ENCODE peak calls at places on chromosomes 16 and 17, in five cellular contexts. S, C, T, M and G are unnamed samples. For H3K4me1, the result is how much of the 10 kb centered on the place peaks cover.

GRCh38 chr16:12434567-12434966 is 369.1 kb downstream of the CPPED1 start:
- DNase-seq in S (no peak), C (no peak), T (no peak), M (no peak), G (no peak)

GRCh38 chr16:66849543-66849942 is 5.3 kb downstream of the CA7 start:
- DNase-seq in S (peak), C (no peak), T (no peak), M (no peak), G (peak)

GRCh38 chr16:23535901-23536300 is 21.2 kb downstream of the EARS2 start:
- DNase-seq in S (no peak), C (no peak), T (no peak), M (no peak), G (no peak)

GRCh38 chr17:28466521-28467048 is 6.9 kb upstream of the SLC13A2 start:
- DNase-seq in S (no peak), C (no peak), T (peak), M (no peak), G (no peak)

GRCh38 chr17:75047398-75048098 is 523 bp downstream of the KCTD2 start:
- DNase-seq in S (peak), C (no peak), T (no peak), M (peak), G (peak)

GRCh38 chr16:66515543-66516171 is 34.3 kb downstream of the TK2 start:
- DNase-seq in S (peak), C (no peak), T (no peak), M (no peak), G (no peak)

GRCh38 chr16:85145734-85146531 is 33.7 kb upstream of the CIBAR2 start:
- DNase-seq in S (no peak), C (no peak), T (peak), M (no peak), G (peak)

GRCh38 chr17:66431080-66431795 is 128.8 kb downstream of the PRKCA start:
- DNase-seq in S (no peak), C (no peak), T (no peak), M (no peak), G (no peak)

GRCh38 chr17:57135748-57136342 is 50.8 kb downstream of the AKAP1 start:
- DNase-seq in S (no peak), C (no peak), T (peak), M (no peak), G (no peak)

GRCh38 chr17:78745407-78746088 is 36.5 kb downstream of the CYTH1 start:
- DNase-seq in S (peak), C (no peak), T (no peak), M (peak), G (no peak)

GRCh38 chr17:70767102-70767701 is 597.9 kb downstream of the KCNJ2 start:
- DNase-seq in S (peak), C (no peak), T (peak), M (no peak), G (no peak)

GRCh38 chr17:28758411-28759121 is 14.8 kb downstream of the TRAF4 start:
- DNase-seq in S (no peak), C (no peak), T (no peak), M (no peak), G (no peak)

GRCh38 chr17:82848022-82848592 is 8.3 kb upstream of the ZNF750 start:
- DNase-seq in S (no peak), C (peak), T (no peak), M (no peak), G (no peak)

GRCh38 chr17:2955931-2956582 is 107.3 kb downstream of the OR1D5 start:
- DNase-seq in S (no peak), C (no peak), T (no peak), M (no peak), G (no peak)

GRCh38 chr17:43987131-43988021 is 17.0 kb upstream of the NAGS start:
- DNase-seq in S (no peak), C (no peak), T (no peak), M (no peak), G (no peak)

GRCh38 chr17:2611627-2612026 is 18.2 kb downstream of the PAFAH1B1 start:
- DNase-seq in S (no peak), C (no peak), T (no peak), M (no peak), G (no peak)

GRCh38 chr17:58354541-58355216 is 2.7 kb upstream of the SUPT4H1 start:
- DNase-seq in S (no peak), C (no peak), T (no peak), M (no peak), G (no peak)

GRCh38 chr17:39661044-39661406 is 4.1 kb upstream of the TCAP start:
- DNase-seq in S (no peak), C (no peak), T (no peak), M (no peak), G (peak)

GRCh38 chr16:30722916-30723315 is 23.9 kb downstream of the SRCAP start:
- DNase-seq in S (no peak), C (no peak), T (no peak), M (no peak), G (no peak)

GRCh38 chr17:57600092-57600491 is 145.0 kb downstream of the CCDC182 start:
- DNase-seq in S (no peak), C (no peak), T (no peak), M (no peak), G (no peak)

GRCh38 chr17:63390090-63390489 is 56.0 kb downstream of the CYB561 start:
- DNase-seq in S (no peak), C (no peak), T (no peak), M (no peak), G (no peak)

GRCh38 chr17:60947100-60947499 is 269.4 kb downstream of the BCAS3 start:
- DNase-seq in S (no peak), C (no peak), T (peak), M (no peak), G (no peak)

GRCh38 chr17:17494499-17495447 is 1.4 kb downstream of the RASD1 start:
- DNase-seq in S (peak), C (peak), T (no peak), M (peak), G (peak)

GRCh38 chr17:33701910-33702309 is 408.8 kb upstream of the ASIC2 start:
- DNase-seq in S (no peak), C (no peak), T (no peak), M (no peak), G (no peak)

GRCh38 chr16:48558269-48558915 is 51.6 kb downstream of the N4BP1 start:
- DNase-seq in S (no peak), C (no peak), T (no peak), M (no peak), G (no peak)

GRCh38 chr17:44555056-44555455 is 2.2 kb upstream of the FZD2 start:
- DNase-seq in S (peak), C (no peak), T (no peak), M (no peak), G (no peak)

GRCh38 chr16:984106-984505 is 2.5 kb downstream of the SOX8 start:
- DNase-seq in S (no peak), C (no peak), T (peak), M (no peak), G (no peak)

GRCh38 chr17:2207815-2208515 is 95.6 kb downstream of the SMG6 start:
- DNase-seq in S (no peak), C (no peak), T (no peak), M (no peak), G (no peak)

GRCh38 chr16:54923055-54923473 is 7.6 kb upstream of the IRX5 start:
- DNase-seq in S (no peak), C (no peak), T (no peak), M (no peak), G (no peak)
- H3K4me3 ChIP-seq in S (no peak), C (no peak), T (no peak), M (no peak), G (no peak)

GRCh38 chr16:11334831-11335404 is 10.3 kb upstream of the RMI2 start:
- DNase-seq in S (no peak), C (no peak), T (no peak), M (no peak), G (no peak)
- H3K4me1 ChIP-seq in S (under half), C (under half), T (under half), M (under half), G (under half)

GRCh38 chr16:58464047-58464915 is 35.7 kb upstream of the NDRG4 start:
- DNase-seq in S (peak), C (no peak), T (peak), M (peak), G (no peak)
- H3K4me3 ChIP-seq in S (peak), C (peak), T (peak), M (no peak), G (peak)

GRCh38 chr16:49698416-49698815 is 157.5 kb downstream of the ZNF423 start:
- DNase-seq in S (peak), C (no peak), T (peak), M (no peak), G (peak)

GRCh38 chr16:49699718-49700117 is 156.2 kb downstream of the ZNF423 start:
- DNase-seq in S (no peak), C (no peak), T (no peak), M (no peak), G (peak)

GRCh38 chr16:49697631-49698030 is 158.3 kb downstream of the ZNF423 start:
- DNase-seq in S (no peak), C (no peak), T (no peak), M (no peak), G (no peak)

GRCh38 chr16:49700222-49700927 is 155.5 kb downstream of the ZNF423 start:
- DNase-seq in S (peak), C (no peak), T (peak), M (no peak), G (peak)

GRCh38 chr16:49698931-49699715 is 156.8 kb downstream of the ZNF423 start:
- DNase-seq in S (peak), C (no peak), T (no peak), M (no peak), G (peak)
- H3K4me1 ChIP-seq in S (half or more), C (under half), T (half or more), M (under half), G (under half)

GRCh38 chr17:80981929-80982425 is 9.7 kb upstream of the CHMP6 start:
- DNase-seq in S (no peak), C (no peak), T (no peak), M (no peak), G (no peak)

GRCh38 chr17:80984749-80985148 is 6.9 kb upstream of the CHMP6 start:
- DNase-seq in S (peak), C (no peak), T (no peak), M (no peak), G (peak)

GRCh38 chr17:80981062-80981902 is 10.4 kb upstream of the CHMP6 start:
- DNase-seq in S (peak), C (no peak), T (peak), M (peak), G (no peak)

GRCh38 chr17:80982426-80982974 is 9.1 kb upstream of the CHMP6 start:
- DNase-seq in S (no peak), C (no peak), T (no peak), M (peak), G (no peak)

DNA sequence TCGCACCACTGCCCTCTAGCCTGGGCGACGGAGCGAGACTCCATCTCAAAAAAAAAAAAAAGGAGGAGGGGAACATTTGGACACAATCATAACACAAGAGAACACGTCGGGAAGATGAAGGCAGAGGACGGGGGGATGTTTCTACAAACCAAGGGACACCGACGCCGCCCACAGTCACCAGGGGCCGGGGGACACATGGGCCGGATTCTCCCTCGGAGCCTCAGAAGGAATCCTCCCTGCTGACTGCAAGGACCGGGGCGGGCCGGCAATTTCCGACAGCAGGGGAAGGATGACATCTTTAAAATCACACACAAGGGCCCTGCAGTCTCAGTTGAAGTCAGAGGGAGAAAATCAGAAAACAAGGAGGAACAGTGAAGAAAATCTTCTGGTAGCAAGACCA is 8.1 kb upstream of the CHMP6 start:
- DNase-seq in S (no peak), C (no peak), T (no peak), M (no peak), G (no peak)
- H3K4me3 ChIP-seq in S (no peak), C (no peak), T (no peak), M (no peak), G (no peak)

DNA sequence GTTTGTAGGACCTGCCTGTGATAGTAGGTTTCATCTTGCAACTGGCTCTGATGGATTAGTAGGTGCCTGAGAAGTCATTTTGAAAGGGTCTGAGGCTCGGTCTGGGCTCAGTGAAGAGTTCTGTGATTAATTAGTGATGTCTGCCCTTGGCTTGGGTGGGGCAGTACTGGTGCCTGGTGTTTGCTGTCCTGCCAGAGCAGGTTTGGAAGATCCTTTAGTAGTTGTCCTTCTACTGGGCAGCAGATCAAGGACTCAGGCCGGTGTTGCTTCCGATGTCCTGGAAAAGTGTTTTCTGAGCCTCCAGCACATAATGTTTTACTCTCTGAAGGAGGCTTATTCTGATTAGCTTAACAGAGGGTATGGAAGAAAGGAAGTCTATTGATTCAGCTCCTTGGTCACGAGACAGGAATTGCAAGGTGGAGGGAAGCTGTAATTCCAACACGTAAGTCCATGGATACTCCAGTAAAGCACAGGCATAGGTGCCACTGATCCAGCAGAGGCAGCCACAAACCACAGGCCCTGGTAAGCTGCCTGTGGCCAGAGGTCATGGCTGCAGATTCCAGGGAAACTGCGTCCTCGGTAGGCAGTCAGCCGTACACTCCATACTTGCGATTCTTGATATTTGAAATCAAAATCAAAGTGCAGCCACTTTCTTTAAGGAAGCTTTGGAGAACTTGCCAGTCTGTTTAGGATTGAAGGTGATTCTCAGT is 18.7 kb downstream of the HLF start:
- DNase-seq in S (no peak), C (no peak), T (no peak), M (no peak), G (no peak)
- H3K4me1 ChIP-seq in S (under half), C (under half), T (under half), M (half or more), G (under half)